ENCODE peak calls at places on chromosomes 16 and 17, in ten cellular contexts. One of them, this sample, is unnamed.

GRCh38 chr16:2838928-2839327 is 8.8 kb downstream of the ZG16B start:
- DNase-seq in GM03348: peak; percentile 89
- DNase-seq in HTR-8/SVneo: peak; percentile 91
- DNase-seq in body of pancreas: peak; percentile 77
- DNase-seq in tibial artery: no peak
- DNase-seq in NCI-H1436: peak; percentile 42
- DNase-seq in activated T-helper 9 cell treated with anti-CD3 and anti-CD28 coated beads, Interleukin-2, amount 50 U/mL, for 16 hours: peak; percentile 30
- DNase-seq in OCI-M1: peak; percentile 73
- DNase-seq in DMS53: peak; percentile 85
- DNase-seq in astrocyte of the cerebellum: peak; percentile 60
- DNase-seq in this sample: no peak

GRCh38 chr16:49636608-49637007 is 219.3 kb downstream of the ZNF423 start:
- DNase-seq in GM03348: no peak
- DNase-seq in HTR-8/SVneo: no peak
- DNase-seq in body of pancreas: no peak
- DNase-seq in tibial artery: no peak
- DNase-seq in NCI-H1436: no peak
- DNase-seq in activated T-helper 9 cell treated with anti-CD3 and anti-CD28 coated beads, Interleukin-2, amount 50 U/mL, for 16 hours: no peak
- DNase-seq in OCI-M1: no peak
- DNase-seq in DMS53: no peak
- DNase-seq in astrocyte of the cerebellum: no peak
- DNase-seq in this sample: no peak

GRCh38 chr17:32962320-32962707 is 29.3 kb upstream of the SPACA3 start:
- DNase-seq in GM03348: no peak
- DNase-seq in HTR-8/SVneo: no peak
- DNase-seq in body of pancreas: no peak
- DNase-seq in tibial artery: no peak
- DNase-seq in NCI-H1436: no peak
- DNase-seq in activated T-helper 9 cell treated with anti-CD3 and anti-CD28 coated beads, Interleukin-2, amount 50 U/mL, for 16 hours: no peak
- DNase-seq in OCI-M1: peak; percentile 77
- DNase-seq in DMS53: no peak
- DNase-seq in astrocyte of the cerebellum: no peak
- DNase-seq in this sample: no peak

GRCh38 chr17:43579570-43580140 is 33.5 kb upstream of the ETV4 start:
- DNase-seq in GM03348: peak; percentile 73
- DNase-seq in HTR-8/SVneo: peak; percentile 53
- DNase-seq in body of pancreas: no peak
- DNase-seq in tibial artery: no peak
- DNase-seq in NCI-H1436: no peak
- DNase-seq in activated T-helper 9 cell treated with anti-CD3 and anti-CD28 coated beads, Interleukin-2, amount 50 U/mL, for 16 hours: no peak
- DNase-seq in OCI-M1: no peak
- DNase-seq in DMS53: peak; percentile 52
- DNase-seq in astrocyte of the cerebellum: peak; percentile 74
- DNase-seq in this sample: no peak

GRCh38 chr16:65769055-65769465 is 597.4 kb upstream of the CDH5 start:
- DNase-seq in GM03348: no peak
- DNase-seq in HTR-8/SVneo: no peak
- DNase-seq in body of pancreas: no peak
- DNase-seq in tibial artery: no peak
- DNase-seq in NCI-H1436: no peak
- DNase-seq in activated T-helper 9 cell treated with anti-CD3 and anti-CD28 coated beads, Interleukin-2, amount 50 U/mL, for 16 hours: no peak
- DNase-seq in OCI-M1: peak; percentile 97
- DNase-seq in DMS53: no peak
- DNase-seq in astrocyte of the cerebellum: no peak
- DNase-seq in this sample: no peak

GRCh38 chr16:11396241-11397048 is 51.2 kb downstream of the RMI2 start:
- DNase-seq in GM03348: peak; percentile 95
- DNase-seq in HTR-8/SVneo: peak; percentile 90
- DNase-seq in body of pancreas: peak; percentile 77
- DNase-seq in tibial artery: peak; percentile 63
- DNase-seq in NCI-H1436: peak; percentile 38
- DNase-seq in activated T-helper 9 cell treated with anti-CD3 and anti-CD28 coated beads, Interleukin-2, amount 50 U/mL, for 16 hours: peak; percentile 56
- DNase-seq in OCI-M1: peak; percentile 74
- DNase-seq in DMS53: peak; percentile 74
- DNase-seq in astrocyte of the cerebellum: no peak
- DNase-seq in this sample: peak; percentile 51

GRCh38 chr17:46192211-46192483 is 1.1 kb downstream of the KANSL1 start:
- DNase-seq in GM03348: no peak
- DNase-seq in HTR-8/SVneo: no peak
- DNase-seq in body of pancreas: no peak
- DNase-seq in tibial artery: no peak
- DNase-seq in NCI-H1436: no peak
- DNase-seq in activated T-helper 9 cell treated with anti-CD3 and anti-CD28 coated beads, Interleukin-2, amount 50 U/mL, for 16 hours: no peak
- DNase-seq in OCI-M1: peak; percentile 68
- DNase-seq in DMS53: no peak
- DNase-seq in astrocyte of the cerebellum: no peak
- DNase-seq in this sample: no peak

GRCh38 chr17:59366773-59367656 is 35.6 kb downstream of the YPEL2 start:
- DNase-seq in GM03348: peak; percentile 65
- DNase-seq in HTR-8/SVneo: no peak
- DNase-seq in body of pancreas: peak; percentile 90
- DNase-seq in tibial artery: peak; percentile 39
- DNase-seq in NCI-H1436: peak; percentile 20
- DNase-seq in activated T-helper 9 cell treated with anti-CD3 and anti-CD28 coated beads, Interleukin-2, amount 50 U/mL, for 16 hours: no peak
- DNase-seq in OCI-M1: peak; percentile 10
- DNase-seq in DMS53: peak; percentile 91
- DNase-seq in astrocyte of the cerebellum: no peak
- DNase-seq in this sample: no peak

GRCh38 chr17:80942360-80943345 is 49.0 kb upstream of the CHMP6 start:
- DNase-seq in GM03348: peak; percentile 95
- DNase-seq in HTR-8/SVneo: no peak
- DNase-seq in body of pancreas: peak; percentile 50
- DNase-seq in tibial artery: peak; percentile 97
- DNase-seq in NCI-H1436: no peak
- DNase-seq in activated T-helper 9 cell treated with anti-CD3 and anti-CD28 coated beads, Interleukin-2, amount 50 U/mL, for 16 hours: no peak
- DNase-seq in OCI-M1: no peak
- DNase-seq in DMS53: no peak
- DNase-seq in astrocyte of the cerebellum: peak; percentile 68
- DNase-seq in this sample: peak; percentile 98

GRCh38 chr16:52611817-52612673 is 65.1 kb upstream of the TOX3 start:
- DNase-seq in GM03348: no peak
- DNase-seq in HTR-8/SVneo: no peak
- DNase-seq in body of pancreas: peak; percentile 55
- DNase-seq in tibial artery: no peak
- DNase-seq in NCI-H1436: no peak
- DNase-seq in activated T-helper 9 cell treated with anti-CD3 and anti-CD28 coated beads, Interleukin-2, amount 50 U/mL, for 16 hours: no peak
- DNase-seq in OCI-M1: no peak
- DNase-seq in DMS53: peak; percentile 90
- DNase-seq in astrocyte of the cerebellum: no peak
- DNase-seq in this sample: no peak

GRCh38 chr17:6534846-6535514 is 21.4 kb downstream of the PITPNM3 start:
- DNase-seq in GM03348: no peak
- DNase-seq in HTR-8/SVneo: no peak
- DNase-seq in body of pancreas: no peak
- DNase-seq in tibial artery: no peak
- DNase-seq in NCI-H1436: no peak
- DNase-seq in activated T-helper 9 cell treated with anti-CD3 and anti-CD28 coated beads, Interleukin-2, amount 50 U/mL, for 16 hours: no peak
- DNase-seq in OCI-M1: no peak
- DNase-seq in DMS53: no peak
- DNase-seq in astrocyte of the cerebellum: no peak
- DNase-seq in this sample: peak; percentile 76

GRCh38 chr17:51118330-51119195 is 2.1 kb downstream of the SPAG9 start:
- DNase-seq in GM03348: no peak
- DNase-seq in HTR-8/SVneo: no peak
- DNase-seq in body of pancreas: peak; percentile 91
- DNase-seq in tibial artery: peak; percentile 39
- DNase-seq in NCI-H1436: peak; percentile 75
- DNase-seq in activated T-helper 9 cell treated with anti-CD3 and anti-CD28 coated beads, Interleukin-2, amount 50 U/mL, for 16 hours: no peak
- DNase-seq in OCI-M1: no peak
- DNase-seq in DMS53: peak; percentile 99
- DNase-seq in astrocyte of the cerebellum: no peak
- DNase-seq in this sample: peak; percentile 86

GRCh38 chr16:17832738-17833137 is 362.0 kb upstream of the XYLT1 start:
- DNase-seq in GM03348: no peak
- DNase-seq in HTR-8/SVneo: no peak
- DNase-seq in body of pancreas: no peak
- DNase-seq in tibial artery: no peak
- DNase-seq in NCI-H1436: no peak
- DNase-seq in activated T-helper 9 cell treated with anti-CD3 and anti-CD28 coated beads, Interleukin-2, amount 50 U/mL, for 16 hours: no peak
- DNase-seq in OCI-M1: no peak
- DNase-seq in DMS53: no peak
- DNase-seq in astrocyte of the cerebellum: no peak
- DNase-seq in this sample: no peak

This sample was measured in lower leg skin.